ENCODE peak calls at places on chromosomes 13 and 19, in four cellular contexts. One of them, this sample, is unnamed.
A peak's percentile ranks its signal among the peaks of the same experiment; 100 is the strongest.

GRCh38 chr19:2691951-2692350 is 10.5 kb downstream of the GNG7 start:
- DNase-seq in activated T-cell treated with anti-CD3 and anti-CD28 coated beads for 24 hours: no peak
- DNase-seq in CD8-positive, alpha-beta memory T cell: no peak
- DNase-seq in NCI-H524: no peak
- DNase-seq in this sample: no peak

GRCh38 chr19:35868172-35868822 is at the start of gene APLP1:
- DNase-seq in activated T-cell treated with anti-CD3 and anti-CD28 coated beads for 24 hours: peak; percentile 66
- DNase-seq in CD8-positive, alpha-beta memory T cell: peak; percentile 69
- DNase-seq in NCI-H524: peak; percentile 58
- DNase-seq in this sample: peak; percentile 88

GRCh38 chr13:109483369-109483768 is 303.0 kb downstream of the IRS2 start:
- DNase-seq in activated T-cell treated with anti-CD3 and anti-CD28 coated beads for 24 hours: no peak
- DNase-seq in CD8-positive, alpha-beta memory T cell: no peak
- DNase-seq in NCI-H524: no peak
- DNase-seq in this sample: no peak

GRCh38 chr13:78020861-78021260 is 102.2 kb upstream of the EDNRB start:
- DNase-seq in activated T-cell treated with anti-CD3 and anti-CD28 coated beads for 24 hours: no peak
- DNase-seq in CD8-positive, alpha-beta memory T cell: no peak
- DNase-seq in NCI-H524: no peak
- DNase-seq in this sample: peak; percentile 66

GRCh38 chr19:40006273-40006691 is 9.4 kb downstream of the ZNF546 start:
- DNase-seq in activated T-cell treated with anti-CD3 and anti-CD28 coated beads for 24 hours: no peak
- DNase-seq in CD8-positive, alpha-beta memory T cell: no peak
- DNase-seq in NCI-H524: no peak
- DNase-seq in this sample: no peak

GRCh38 chr13:92573467-92574057 is 653.0 kb upstream of the GPC6 start:
- DNase-seq in activated T-cell treated with anti-CD3 and anti-CD28 coated beads for 24 hours: no peak
- DNase-seq in CD8-positive, alpha-beta memory T cell: no peak
- DNase-seq in NCI-H524: no peak
- DNase-seq in this sample: peak; percentile 75

GRCh38 chr13:30679483-30680330 is 55.6 kb upstream of the ALOX5AP start:
- DNase-seq in activated T-cell treated with anti-CD3 and anti-CD28 coated beads for 24 hours: no peak
- DNase-seq in CD8-positive, alpha-beta memory T cell: peak; percentile 58
- DNase-seq in NCI-H524: peak; percentile 72
- DNase-seq in this sample: peak; percentile 61

GRCh38 chr19:4597278-4597974 is 37.9 kb upstream of the SEMA6B start:
- DNase-seq in activated T-cell treated with anti-CD3 and anti-CD28 coated beads for 24 hours: no peak
- DNase-seq in CD8-positive, alpha-beta memory T cell: no peak
- DNase-seq in NCI-H524: no peak
- DNase-seq in this sample: no peak

GRCh38 chr19:58154287-58154678 is 3.7 kb upstream of the ZNF329 start:
- DNase-seq in activated T-cell treated with anti-CD3 and anti-CD28 coated beads for 24 hours: no peak
- DNase-seq in CD8-positive, alpha-beta memory T cell: no peak
- DNase-seq in NCI-H524: no peak
- DNase-seq in this sample: no peak

GRCh38 chr19:49186108-49186507 is 28.5 kb downstream of the TRPM4 start:
- DNase-seq in activated T-cell treated with anti-CD3 and anti-CD28 coated beads for 24 hours: no peak
- DNase-seq in CD8-positive, alpha-beta memory T cell: no peak
- DNase-seq in NCI-H524: no peak
- DNase-seq in this sample: no peak

GRCh38 chr19:3494559-3494958 is 5.9 kb downstream of the DOHH start:
- DNase-seq in activated T-cell treated with anti-CD3 and anti-CD28 coated beads for 24 hours: peak; percentile 39
- DNase-seq in CD8-positive, alpha-beta memory T cell: no peak
- DNase-seq in NCI-H524: no peak
- DNase-seq in this sample: no peak

GRCh38 chr19:46945668-46946067 is 74.0 kb upstream of the NPAS1 start:
- DNase-seq in activated T-cell treated with anti-CD3 and anti-CD28 coated beads for 24 hours: no peak
- DNase-seq in CD8-positive, alpha-beta memory T cell: no peak
- DNase-seq in NCI-H524: no peak
- DNase-seq in this sample: no peak

GRCh38 chr13:98345103-98345899 is 168.2 kb upstream of the RNF113B start:
- DNase-seq in activated T-cell treated with anti-CD3 and anti-CD28 coated beads for 24 hours: no peak
- DNase-seq in CD8-positive, alpha-beta memory T cell: no peak
- DNase-seq in NCI-H524: no peak
- DNase-seq in this sample: peak; percentile 13

GRCh38 chr19:10580979-10581631 is 6.0 kb downstream of the AP1M2 start:
- DNase-seq in activated T-cell treated with anti-CD3 and anti-CD28 coated beads for 24 hours: peak; percentile 84
- DNase-seq in CD8-positive, alpha-beta memory T cell: peak; percentile 91
- DNase-seq in NCI-H524: peak; percentile 91
- DNase-seq in this sample: peak; percentile 78

GRCh38 chr13:57666554-57666953 is 35.0 kb downstream of the PCDH17 start:
- DNase-seq in activated T-cell treated with anti-CD3 and anti-CD28 coated beads for 24 hours: no peak
- DNase-seq in CD8-positive, alpha-beta memory T cell: no peak
- DNase-seq in NCI-H524: peak; percentile 21
- DNase-seq in this sample: peak; percentile 59

GRCh38 chr19:38831142-38831605 is 420 bp downstream of the ECH1 start:
- DNase-seq in activated T-cell treated with anti-CD3 and anti-CD28 coated beads for 24 hours: no peak
- DNase-seq in CD8-positive, alpha-beta memory T cell: peak; percentile 58
- DNase-seq in NCI-H524: no peak
- DNase-seq in this sample: peak; percentile 57

GRCh38 chr19:10295305-10295846 is 5.6 kb downstream of the ICAM5 start:
- DNase-seq in activated T-cell treated with anti-CD3 and anti-CD28 coated beads for 24 hours: no peak
- DNase-seq in CD8-positive, alpha-beta memory T cell: peak; percentile 84
- DNase-seq in NCI-H524: no peak
- DNase-seq in this sample: no peak

GRCh38 chr19:35913589-35913988 is 5.5 kb upstream of the TYROBP start:
- DNase-seq in activated T-cell treated with anti-CD3 and anti-CD28 coated beads for 24 hours: no peak
- DNase-seq in CD8-positive, alpha-beta memory T cell: no peak
- DNase-seq in NCI-H524: no peak
- DNase-seq in this sample: no peak

GRCh38 chr13:75061909-75062308 is 420.1 kb downstream of the TBC1D4 start:
- DNase-seq in activated T-cell treated with anti-CD3 and anti-CD28 coated beads for 24 hours: no peak
- DNase-seq in CD8-positive, alpha-beta memory T cell: no peak
- DNase-seq in NCI-H524: no peak
- DNase-seq in this sample: no peak

GRCh38 chr13:46104868-46105267 is at the start of gene CPB2:
- DNase-seq in activated T-cell treated with anti-CD3 and anti-CD28 coated beads for 24 hours: no peak
- DNase-seq in CD8-positive, alpha-beta memory T cell: no peak
- DNase-seq in NCI-H524: no peak
- DNase-seq in this sample: no peak

GRCh38 chr13:74301200-74302063 is 167.2 kb upstream of the KLF12 start:
- DNase-seq in activated T-cell treated with anti-CD3 and anti-CD28 coated beads for 24 hours: no peak
- DNase-seq in CD8-positive, alpha-beta memory T cell: no peak
- DNase-seq in NCI-H524: no peak
- DNase-seq in this sample: peak; percentile 2

GRCh38 chr19:54881884-54882283 is 7.8 kb downstream of the FCAR start:
- DNase-seq in activated T-cell treated with anti-CD3 and anti-CD28 coated beads for 24 hours: no peak
- DNase-seq in CD8-positive, alpha-beta memory T cell: no peak
- DNase-seq in NCI-H524: no peak
- DNase-seq in this sample: no peak

This sample was measured in NCI-H69.